ENCODE peak calls at places on chromosomes 3 and 15, in four cellular contexts. K, G, A and U are unnamed samples.

GRCh38 chr15:85531083-85531482 is 150.7 kb downstream of the AKAP13 start:
- DNase-seq in G (no peak), K (peak), A (no peak), U (no peak)

GRCh38 chr3:147414369-147415135 is 5.4 kb downstream of the ZIC1 start:
- DNase-seq in A (no peak), G (no peak), K (no peak), U (no peak)

GRCh38 chr3:116413319-116413718 is 32.0 kb downstream of the LSAMP start:
- DNase-seq in A (no peak), K (no peak), G (no peak), U (no peak)

GRCh38 chr3:44065741-44066140 is 175.9 kb upstream of the TOPAZ1 start:
- DNase-seq in A (no peak), K (no peak), G (no peak), U (no peak)

GRCh38 chr3:73500321-73500720 is 124.4 kb downstream of the PDZRN3 start:
- DNase-seq in K (no peak), G (no peak), A (no peak), U (no peak)

GRCh38 chr3:189488241-189488767 is 142.9 kb upstream of the TP63 start:
- DNase-seq in K (no peak), A (no peak), G (no peak), U (no peak)

GRCh38 chr3:184748219-184749135 is 36.6 kb upstream of the MAGEF1 start:
- DNase-seq in K (no peak), G (no peak), A (peak), U (no peak)

GRCh38 chr3:65811050-65811766 is 227.5 kb downstream of the MAGI1 start:
- DNase-seq in A (no peak), G (no peak), K (no peak), U (no peak)

GRCh38 chr3:109336272-109336957 is 931 bp downstream of the DPPA4 start:
- DNase-seq in K (no peak), G (no peak), A (no peak), U (no peak)

GRCh38 chr3:64687781-64688515 is at the start of gene ADAMTS9:
- DNase-seq in G (no peak), A (peak), K (no peak), U (no peak)

GRCh38 chr3:34258271-34259015 is 460.0 kb downstream of the PDCD6IP start:
- DNase-seq in G (no peak), K (no peak), A (no peak), U (no peak)

GRCh38 chr15:63858881-63859280 is 25.1 kb upstream of the HERC1 start:
- DNase-seq in A (no peak), G (no peak), K (no peak), U (no peak)

GRCh38 chr3:123323781-123324180 is 122.0 kb downstream of the SEC22A start:
- DNase-seq in K (no peak), A (no peak), G (no peak), U (no peak)

GRCh38 chr15:38072507-38073277 is 138.3 kb downstream of the TMCO5A start:
- DNase-seq in A (peak), G (peak), K (no peak), U (no peak)

GRCh38 chr3:139159356-139159755 is 114.7 kb upstream of the PRR23C start:
- DNase-seq in A (no peak), K (no peak), G (no peak), U (no peak)

GRCh38 chr3:142912440-142913172 is 23.7 kb upstream of the PCOLCE2 start:
- DNase-seq in K (no peak), G (no peak), A (no peak), U (no peak)

GRCh38 chr3:78926523-78926922 is 841.3 kb downstream of the ROBO1 start:
- DNase-seq in K (no peak), G (no peak), A (no peak), U (no peak)

GRCh38 chr3:126508539-126508938 is 9.0 kb downstream of the UROC1 start:
- DNase-seq in G (no peak), A (no peak), K (no peak), U (no peak)

GRCh38 chr3:4401441-4401840 is 65.6 kb downstream of the SUMF1 start:
- DNase-seq in G (no peak), K (no peak), A (no peak), U (no peak)

GRCh38 chr3:149299938-149300791 is 33.3 kb downstream of the TM4SF18 start:
- DNase-seq in A (peak), G (no peak), K (peak), U (no peak)

GRCh38 chr3:67534594-67534993 is 119.8 kb downstream of the SUCLG2 start:
- DNase-seq in A (no peak), G (no peak), K (no peak), U (no peak)

GRCh38 chr3:49802719-49803463 is at the start of gene INKA1:
- DNase-seq in A (peak), G (peak), K (no peak), U (peak)

GRCh38 chr3:127404614-127405598 is 117.1 kb upstream of the PRR20G start:
- DNase-seq in A (peak), G (no peak), K (no peak), U (no peak)

GRCh38 chr15:84731774-84732173 is 15.8 kb upstream of the SEC11A start:
- DNase-seq in K (no peak), G (no peak), A (no peak), U (no peak)

GRCh38 chr3:142210144-142210543 is 15.2 kb downstream of the GK5 start:
- DNase-seq in G (no peak), K (no peak), A (no peak), U (no peak)

GRCh38 chr3:132290833-132291232 is 26.4 kb upstream of the ACP3 start:
- DNase-seq in G (no peak), K (no peak), A (no peak), U (no peak)

GRCh38 chr3:14539384-14540208 is 546 bp downstream of the GRIP2 start:
- DNase-seq in A (no peak), G (no peak), K (no peak), U (no peak)

GRCh38 chr3:188876370-188876769 is 295.4 kb upstream of the TPRG1 start:
- DNase-seq in A (no peak), G (no peak), K (no peak), U (no peak)

GRCh38 chr3:108495717-108496116 is 14.7 kb downstream of the MYH15 start:
- DNase-seq in K (no peak), G (no peak), A (no peak), U (no peak)

GRCh38 chr3:105448338-105448982 is 81.8 kb downstream of the ALCAM start:
- DNase-seq in K (no peak), G (no peak), A (no peak), U (no peak)

GRCh38 chr15:94670436-94671034 is 439.2 kb downstream of the MCTP2 start:
- DNase-seq in A (no peak), K (peak), G (no peak), U (no peak)

GRCh38 chr3:149628957-149629670 is 28.7 kb downstream of the WWTR1 start:
- DNase-seq in K (no peak), A (no peak), G (no peak), U (no peak)

GRCh38 chr15:85530079-85530478 is 149.7 kb downstream of the AKAP13 start:
- DNase-seq in A (no peak), K (no peak), G (peak), U (no peak)

GRCh38 chr3:172222474-172223071 is 183.2 kb downstream of the FNDC3B start:
- DNase-seq in K (no peak), G (no peak), A (no peak), U (no peak)

GRCh38 chr15:74817370-74817737 is 4.7 kb downstream of the LMAN1L start:
- DNase-seq in G (no peak), A (no peak), K (no peak), U (no peak)

DNA sequence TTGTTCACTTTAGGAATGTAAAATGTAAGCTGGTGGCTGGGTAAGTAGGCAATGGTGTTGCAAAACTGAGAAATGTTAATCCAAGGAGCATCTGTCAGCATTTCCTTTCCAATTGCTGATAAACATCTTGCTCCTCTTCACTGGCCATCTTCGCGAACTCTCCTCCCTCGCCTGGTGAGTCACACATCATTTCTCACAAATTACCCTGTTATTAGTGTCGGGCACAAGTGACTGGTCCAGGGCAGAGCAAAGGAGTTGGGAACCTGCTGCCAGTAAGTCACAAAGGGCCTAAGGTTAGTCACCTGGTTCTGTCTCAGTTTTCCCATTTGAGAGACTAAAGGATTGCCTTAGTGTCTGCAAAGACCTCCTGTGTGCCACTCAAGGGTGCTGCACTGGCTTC is 13.0 kb downstream of the CERS3 start:
- DNase-seq in G (no peak), K (no peak), A (no peak), U (no peak)
- H3K27ac ChIP-seq in G (no peak), K (no peak), A (no peak), U (no peak)

GRCh38 chr3:113946831-113947230 is 982 bp upstream of the ZDHHC23 start:
- DNase-seq in A (no peak), K (no peak), G (no peak), U (no peak)
- H3K27ac ChIP-seq in A (peak), K (no peak), G (no peak), U (no peak)

DNA sequence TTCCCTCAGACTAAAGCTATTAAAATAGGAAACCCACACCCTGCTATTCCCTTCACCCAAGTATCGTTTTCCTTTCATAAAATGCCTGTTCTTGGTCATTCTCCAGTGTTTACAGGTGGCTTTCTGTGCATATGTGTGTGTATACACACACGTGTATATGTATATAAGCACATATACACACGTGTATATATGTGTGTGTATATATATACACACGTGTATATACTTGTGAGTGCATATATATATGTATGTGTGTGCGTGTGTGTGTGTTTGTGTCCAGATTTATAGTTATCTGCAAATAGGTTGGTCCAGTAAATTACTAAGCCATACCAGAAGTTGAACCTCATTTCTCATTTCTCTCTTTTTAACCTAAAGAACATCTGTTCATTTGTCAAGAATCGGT is 15.7 kb upstream of the TEX9 start:
- DNase-seq in A (no peak), G (no peak), K (no peak), U (no peak)
- H3K27ac ChIP-seq in A (no peak), G (no peak), K (no peak), U (no peak)

GRCh38 chr15:66927326-66928077 is 137.9 kb upstream of the SMAD3 start:
- DNase-seq in A (no peak), K (no peak), G (no peak), U (no peak)
- H3K27ac ChIP-seq in A (peak), K (no peak), G (no peak), U (no peak)